ENCODE peak calls at places on chromosome 10, in four cellular contexts. N is fibroblast of the aortic adventitia, R is adrenal gland, P is pancreas. K is an unnamed sample.

GRCh38 chr10:122352817-122353525 is 21.5 kb upstream of the PLEKHA1 start:
- DNase-seq in N (no peak), R (no peak), P (no peak), K (no peak)

GRCh38 chr10:42932735-42933453 is 144.0 kb upstream of the RET start:
- DNase-seq in N (no peak), R (no peak), P (no peak), K (no peak)

GRCh38 chr10:5944389-5945202 is 32.7 kb downstream of the IL15RA start:
- DNase-seq in N (peak), R (peak), P (peak), K (peak)

GRCh38 chr10:97991875-97992274 is 38.5 kb downstream of the CRTAC1 start:
- DNase-seq in N (peak), R (no peak), P (no peak), K (peak)

GRCh38 chr10:11951695-11952094 is 90.9 kb downstream of the UPF2 start:
- DNase-seq in N (no peak), R (no peak), P (no peak), K (no peak)

GRCh38 chr10:14008648-14009072 is 322.1 kb downstream of the FRMD4A start:
- DNase-seq in N (peak), R (no peak), P (no peak), K (no peak)

GRCh38 chr10:116490028-116490662 is 55.6 kb upstream of the PNLIP start:
- DNase-seq in N (peak), R (no peak), P (no peak), K (no peak)

GRCh38 chr10:72637398-72637857 is 11.5 kb upstream of the MICU1 start:
- DNase-seq in N (peak), R (peak), P (no peak), K (peak)

GRCh38 chr10:24086737-24087136 is 122.2 kb upstream of the KIAA1217 start:
- DNase-seq in N (no peak), R (peak), P (no peak), K (no peak)

GRCh38 chr10:117170244-117170643 is 27.0 kb upstream of the KCNK18 start:
- DNase-seq in N (no peak), R (no peak), P (no peak), K (no peak)

GRCh38 chr10:13684252-13684791 is 97.6 kb downstream of the PRPF18 start:
- DNase-seq in N (peak), R (peak), P (no peak), K (peak)

GRCh38 chr10:110407301-110408170 is 90.2 kb upstream of the DUSP5 start:
- DNase-seq in N (peak), R (no peak), P (no peak), K (no peak)

GRCh38 chr10:30928742-30929141 is 102.9 kb downstream of the ZNF438 start:
- DNase-seq in N (no peak), R (no peak), P (no peak), K (no peak)
- H3K4me3 ChIP-seq in N (no peak), R (no peak), P (no peak), K (no peak)

GRCh38 chr10:101140084-101140949 is 9.2 kb downstream of the TLX1 start:
- DNase-seq in N (no peak), R (no peak), P (no peak), K (no peak)

GRCh38 chr10:101139421-101139911 is 8.4 kb downstream of the TLX1 start:
- DNase-seq in N (no peak), R (no peak), P (no peak), K (no peak)

GRCh38 chr10:101137271-101137670 is 6.2 kb downstream of the TLX1 start:
- DNase-seq in N (no peak), R (no peak), P (no peak), K (no peak)

GRCh38 chr10:101140950-101141621 is 10.0 kb downstream of the TLX1 start:
- DNase-seq in N (no peak), R (no peak), P (no peak), K (no peak)

DNA sequence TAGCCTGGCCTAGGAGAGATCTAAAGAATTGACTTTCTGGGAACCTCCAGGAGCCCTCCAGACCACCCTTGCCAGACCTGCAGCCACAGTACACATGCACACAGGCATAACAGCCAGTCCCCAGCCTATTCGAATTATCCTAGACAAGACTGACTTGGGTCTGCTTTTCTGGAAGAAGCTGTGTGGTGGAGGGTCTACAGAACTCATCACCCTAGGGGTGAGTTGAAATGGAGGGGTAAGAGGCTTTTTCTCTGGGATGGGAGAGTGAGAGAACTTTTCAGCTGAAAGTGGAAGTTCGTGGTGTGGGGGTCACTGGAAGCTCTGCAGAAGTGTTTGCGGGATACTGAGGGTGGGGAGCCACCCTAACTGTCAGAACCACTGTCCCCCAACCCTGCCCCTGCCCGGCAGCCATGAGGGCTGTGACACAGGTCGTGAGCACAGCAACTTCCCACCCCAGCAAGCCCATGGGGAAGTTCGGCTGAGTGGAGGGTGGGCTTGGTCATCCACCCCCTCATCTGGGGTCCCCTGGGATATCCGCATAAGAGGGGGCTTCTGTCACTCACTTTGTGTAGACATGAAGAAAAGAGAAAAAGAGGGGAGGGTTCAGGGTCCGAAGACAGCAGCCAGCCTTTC is 7.8 kb downstream of the TLX1 start:
- DNase-seq in N (no peak), R (no peak), P (no peak), K (no peak)
- H3K4me3 ChIP-seq in N (no peak), R (no peak), P (no peak), K (no peak)

GRCh38 chr10:45580371-45580770 is 92.2 kb downstream of the ZFAND4 start:
- DNase-seq in N (no peak), R (no peak), P (no peak), K (no peak)
- H3K4me3 ChIP-seq in N (no peak), R (no peak), P (peak), K (no peak)

GRCh38 chr10:607545-608196 is 81.8 kb downstream of the DIP2C start:
- DNase-seq in N (no peak), R (no peak), P (no peak), K (no peak)
- H3K4me3 ChIP-seq in N (no peak), R (no peak), P (no peak), K (no peak)

GRCh38 chr10:103849212-103849877 is 6.0 kb downstream of the SH3PXD2A start:
- DNase-seq in N (no peak), R (no peak), P (no peak), K (no peak)
- H3K4me3 ChIP-seq in N (peak), R (no peak), P (no peak), K (no peak)

GRCh38 chr10:114879541-114880158 is 58.1 kb downstream of the FHIP2A start:
- DNase-seq in N (peak), R (peak), P (no peak), K (peak)
- H3K4me3 ChIP-seq in N (no peak), R (no peak), P (no peak), K (no peak)

DNA sequence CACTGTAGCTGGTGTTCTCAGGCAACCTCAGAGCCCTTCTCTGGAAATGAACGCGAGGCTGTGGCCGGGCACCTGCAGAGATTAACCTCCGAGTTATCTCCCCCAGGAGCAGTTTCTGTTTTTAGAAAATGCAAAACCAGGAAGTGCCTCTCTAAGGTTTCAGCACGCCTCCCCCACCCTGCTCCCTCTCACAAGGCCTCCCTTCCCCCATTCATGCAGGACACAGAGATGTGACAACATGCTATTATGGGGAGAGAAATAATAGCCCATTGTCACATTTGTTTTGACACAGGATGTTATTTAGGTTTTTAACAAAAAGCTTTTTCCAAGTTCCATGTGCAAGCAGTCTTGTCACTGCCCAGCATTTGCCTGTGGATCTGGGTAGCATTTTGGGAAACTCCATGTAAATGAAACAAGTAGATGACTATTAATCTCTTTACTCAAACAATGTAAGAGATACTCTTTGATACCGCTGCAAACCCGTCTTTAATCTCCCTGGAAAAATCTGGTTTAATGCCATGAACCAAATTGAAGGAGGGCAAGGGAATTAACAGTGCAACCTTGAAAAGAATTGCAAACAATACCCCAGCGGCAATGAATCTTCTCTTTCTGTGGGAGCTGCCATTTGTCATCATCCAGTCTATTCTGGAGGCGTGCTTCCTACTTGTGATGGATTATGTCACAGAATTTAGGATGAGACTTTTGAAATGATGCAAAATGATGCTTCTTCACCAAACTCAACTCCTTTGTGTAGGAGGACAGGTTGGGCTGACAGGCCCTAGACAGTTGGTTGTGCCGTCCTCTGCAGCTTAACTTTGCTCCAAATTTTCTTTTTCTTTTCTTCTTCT is 86.5 kb upstream of the NMT2 start:
- DNase-seq in N (no peak), R (no peak), P (peak), K (no peak)
- H3K4me3 ChIP-seq in N (no peak), R (no peak), P (peak), K (no peak)

GRCh38 chr10:102649770-102650654 is 5.7 kb downstream of the TRIM8 start:
- DNase-seq in N (no peak), R (no peak), P (no peak), K (no peak)

GRCh38 chr10:102647433-102648268 is 3.4 kb downstream of the TRIM8 start:
- DNase-seq in N (no peak), R (no peak), P (no peak), K (no peak)

GRCh38 chr10:102646610-102647432 is 2.5 kb downstream of the TRIM8 start:
- DNase-seq in N (peak), R (peak), P (no peak), K (peak)

GRCh38 chr10:102648889-102649752 is 4.8 kb downstream of the TRIM8 start:
- DNase-seq in N (no peak), R (no peak), P (no peak), K (peak)

GRCh38 chr10:102648269-102648888 is 4.1 kb downstream of the TRIM8 start:
- DNase-seq in N (no peak), R (no peak), P (no peak), K (no peak)
- H3K4me3 ChIP-seq in N (peak), R (no peak), P (peak), K (no peak)

GRCh38 chr10:114631678-114632417 is 26.2 kb downstream of the ABLIM1 start:
- DNase-seq in N (no peak), R (peak), P (peak), K (peak)

GRCh38 chr10:114632869-114633715 is 25.0 kb downstream of the ABLIM1 start:
- DNase-seq in N (peak), R (peak), P (peak), K (peak)

GRCh38 chr10:114635797-114636550 is 22.1 kb downstream of the ABLIM1 start:
- DNase-seq in N (no peak), R (no peak), P (no peak), K (no peak)

GRCh38 chr10:114635101-114635500 is 23.0 kb downstream of the ABLIM1 start:
- DNase-seq in N (no peak), R (no peak), P (no peak), K (no peak)

GRCh38 chr10:114634607-114634974 is 23.5 kb downstream of the ABLIM1 start:
- DNase-seq in N (peak), R (peak), P (peak), K (peak)
- H3K4me3 ChIP-seq in N (no peak), R (no peak), P (no peak), K (no peak)

GRCh38 chr10:3422282-3422681 is 249.7 kb upstream of the PITRM1 start:
- DNase-seq in N (no peak), R (no peak), P (no peak), K (no peak)

GRCh38 chr10:3425713-3426112 is 253.1 kb upstream of the PITRM1 start:
- DNase-seq in N (no peak), R (no peak), P (no peak), K (peak)

GRCh38 chr10:3423411-3423810 is 250.8 kb upstream of the PITRM1 start:
- DNase-seq in N (no peak), R (no peak), P (no peak), K (no peak)

GRCh38 chr10:3425261-3425660 is 252.7 kb upstream of the PITRM1 start:
- DNase-seq in N (no peak), R (no peak), P (no peak), K (no peak)

GRCh38 chr10:3424102-3424803 is 251.7 kb upstream of the PITRM1 start:
- DNase-seq in N (no peak), R (peak), P (peak), K (peak)
- H3K4me3 ChIP-seq in N (no peak), R (no peak), P (no peak), K (no peak)

K was measured in thyroid gland.